ENCODE peak calls at places on chromosomes 2 and 18, in six cellular contexts. One of them, this sample, is unnamed.

GRCh38 chr2:141586985-141587384 is 543.8 kb downstream of the LRP1B start:
- DNase-seq in AG04450: no peak
- DNase-seq in Calu3: no peak
- DNase-seq in endothelial cell: no peak
- DNase-seq in fibroblast of lung: no peak
- DNase-seq in epithelial cell of esophagus: no peak
- DNase-seq in this sample: no peak

GRCh38 chr18:7202119-7202680 is 28.7 kb upstream of the LRRC30 start:
- DNase-seq in AG04450: no peak
- DNase-seq in Calu3: no peak
- DNase-seq in endothelial cell: no peak
- DNase-seq in fibroblast of lung: no peak
- DNase-seq in epithelial cell of esophagus: no peak
- DNase-seq in this sample: no peak

GRCh38 chr2:19219060-19219459 is 139.4 kb downstream of the OSR1 start:
- DNase-seq in AG04450: no peak
- DNase-seq in Calu3: no peak
- DNase-seq in endothelial cell: no peak
- DNase-seq in fibroblast of lung: peak; percentile 34
- DNase-seq in epithelial cell of esophagus: no peak
- DNase-seq in this sample: no peak

GRCh38 chr18:44411277-44411900 is 269.3 kb upstream of the SETBP1 start:
- DNase-seq in AG04450: no peak
- DNase-seq in Calu3: no peak
- DNase-seq in endothelial cell: no peak
- DNase-seq in fibroblast of lung: peak; percentile 1
- DNase-seq in epithelial cell of esophagus: peak; percentile 43
- DNase-seq in this sample: no peak

GRCh38 chr2:57842531-57842930 is 204.1 kb upstream of the VRK2 start:
- DNase-seq in AG04450: no peak
- DNase-seq in Calu3: no peak
- DNase-seq in endothelial cell: no peak
- DNase-seq in fibroblast of lung: peak; percentile 78
- DNase-seq in epithelial cell of esophagus: peak; percentile 43
- DNase-seq in this sample: peak; percentile 13

GRCh38 chr2:26284132-26284531 is 39.4 kb downstream of the HADHB start:
- DNase-seq in AG04450: no peak
- DNase-seq in Calu3: no peak
- DNase-seq in endothelial cell: no peak
- DNase-seq in fibroblast of lung: peak; percentile 70
- DNase-seq in epithelial cell of esophagus: peak; percentile 84
- DNase-seq in this sample: no peak

GRCh38 chr2:237895544-237896506 is 36.4 kb downstream of the RAMP1 start:
- DNase-seq in AG04450: no peak
- DNase-seq in Calu3: no peak
- DNase-seq in endothelial cell: no peak
- DNase-seq in fibroblast of lung: peak; percentile 40
- DNase-seq in epithelial cell of esophagus: peak; percentile 81
- DNase-seq in this sample: no peak

GRCh38 chr2:55901322-55901721 is 22.3 kb downstream of the EFEMP1 start:
- DNase-seq in AG04450: no peak
- DNase-seq in Calu3: no peak
- DNase-seq in endothelial cell: no peak
- DNase-seq in fibroblast of lung: peak; percentile 84
- DNase-seq in epithelial cell of esophagus: peak; percentile 71
- DNase-seq in this sample: no peak

GRCh38 chr18:23143059-23143831 is 8.0 kb downstream of the CABLES1 start:
- DNase-seq in AG04450: no peak
- DNase-seq in Calu3: peak; percentile 29
- DNase-seq in endothelial cell: no peak
- DNase-seq in fibroblast of lung: no peak
- DNase-seq in epithelial cell of esophagus: peak; percentile 83
- DNase-seq in this sample: no peak

GRCh38 chr2:37326285-37326684 is 1.7 kb upstream of the PRKD3 start:
- DNase-seq in AG04450: peak; percentile 51
- DNase-seq in Calu3: no peak
- DNase-seq in endothelial cell: no peak
- DNase-seq in fibroblast of lung: peak; percentile 71
- DNase-seq in epithelial cell of esophagus: peak; percentile 62
- DNase-seq in this sample: peak; percentile 59

GRCh38 chr2:40325111-40325510 is 126.8 kb downstream of the SLC8A1 start:
- DNase-seq in AG04450: no peak
- DNase-seq in Calu3: no peak
- DNase-seq in endothelial cell: no peak
- DNase-seq in fibroblast of lung: peak; percentile 39
- DNase-seq in epithelial cell of esophagus: no peak
- DNase-seq in this sample: no peak

GRCh38 chr2:152355411-152355831 is 20.4 kb downstream of the FMNL2 start:
- DNase-seq in AG04450: no peak
- DNase-seq in Calu3: no peak
- DNase-seq in endothelial cell: no peak
- DNase-seq in fibroblast of lung: no peak
- DNase-seq in epithelial cell of esophagus: no peak
- DNase-seq in this sample: no peak

GRCh38 chr2:18706001-18706400 is 116.6 kb upstream of the NT5C1B start:
- DNase-seq in AG04450: no peak
- DNase-seq in Calu3: no peak
- DNase-seq in endothelial cell: no peak
- DNase-seq in fibroblast of lung: no peak
- DNase-seq in epithelial cell of esophagus: no peak
- DNase-seq in this sample: no peak

GRCh38 chr2:22826658-22827165 is 558.3 kb upstream of the KLHL29 start:
- DNase-seq in AG04450: no peak
- DNase-seq in Calu3: no peak
- DNase-seq in endothelial cell: no peak
- DNase-seq in fibroblast of lung: no peak
- DNase-seq in epithelial cell of esophagus: no peak
- DNase-seq in this sample: no peak

GRCh38 chr2:217523246-217523645 is 479.5 kb downstream of the TNS1 start:
- DNase-seq in AG04450: no peak
- DNase-seq in Calu3: no peak
- DNase-seq in endothelial cell: no peak
- DNase-seq in fibroblast of lung: no peak
- DNase-seq in epithelial cell of esophagus: no peak
- DNase-seq in this sample: no peak

GRCh38 chr2:37997629-37998028 is 72.5 kb downstream of the RMDN2 start:
- DNase-seq in AG04450: no peak
- DNase-seq in Calu3: no peak
- DNase-seq in endothelial cell: no peak
- DNase-seq in fibroblast of lung: peak; percentile 16
- DNase-seq in epithelial cell of esophagus: peak; percentile 61
- DNase-seq in this sample: no peak

GRCh38 chr2:72863046-72863445 is 24.2 kb upstream of the SPR start:
- DNase-seq in AG04450: no peak
- DNase-seq in Calu3: no peak
- DNase-seq in endothelial cell: no peak
- DNase-seq in fibroblast of lung: no peak
- DNase-seq in epithelial cell of esophagus: no peak
- DNase-seq in this sample: no peak

GRCh38 chr2:108605947-108606346 is 71.7 kb downstream of the LIMS1 start:
- DNase-seq in AG04450: no peak
- DNase-seq in Calu3: no peak
- DNase-seq in endothelial cell: no peak
- DNase-seq in fibroblast of lung: no peak
- DNase-seq in epithelial cell of esophagus: no peak
- DNase-seq in this sample: no peak

GRCh38 chr2:174704647-174705046 is 59.6 kb downstream of the CHRNA1 start:
- DNase-seq in AG04450: no peak
- DNase-seq in Calu3: no peak
- DNase-seq in endothelial cell: no peak
- DNase-seq in fibroblast of lung: no peak
- DNase-seq in epithelial cell of esophagus: no peak
- DNase-seq in this sample: no peak

GRCh38 chr2:239286901-239287300 is 113.9 kb downstream of the HDAC4 start:
- DNase-seq in AG04450: no peak
- DNase-seq in Calu3: no peak
- DNase-seq in endothelial cell: no peak
- DNase-seq in fibroblast of lung: no peak
- DNase-seq in epithelial cell of esophagus: no peak
- DNase-seq in this sample: no peak

GRCh38 chr2:189347540-189347939 is 93.7 kb upstream of the WDR75 start:
- DNase-seq in AG04450: peak; percentile 88
- DNase-seq in Calu3: peak; percentile 21
- DNase-seq in endothelial cell: no peak
- DNase-seq in fibroblast of lung: peak; percentile 97
- DNase-seq in epithelial cell of esophagus: peak; percentile 89
- DNase-seq in this sample: peak; percentile 92

GRCh38 chr18:57660961-57661360 is 39.3 kb upstream of the NARS1 start:
- DNase-seq in AG04450: peak; percentile 54
- DNase-seq in Calu3: no peak
- DNase-seq in endothelial cell: no peak
- DNase-seq in fibroblast of lung: peak; percentile 80
- DNase-seq in epithelial cell of esophagus: no peak
- DNase-seq in this sample: peak; percentile 51

GRCh38 chr2:3620834-3621233 is 25.9 kb downstream of the COLEC11 start:
- DNase-seq in AG04450: no peak
- DNase-seq in Calu3: no peak
- DNase-seq in endothelial cell: no peak
- DNase-seq in fibroblast of lung: peak; percentile 42
- DNase-seq in epithelial cell of esophagus: peak; percentile 86
- DNase-seq in this sample: no peak

DNA sequence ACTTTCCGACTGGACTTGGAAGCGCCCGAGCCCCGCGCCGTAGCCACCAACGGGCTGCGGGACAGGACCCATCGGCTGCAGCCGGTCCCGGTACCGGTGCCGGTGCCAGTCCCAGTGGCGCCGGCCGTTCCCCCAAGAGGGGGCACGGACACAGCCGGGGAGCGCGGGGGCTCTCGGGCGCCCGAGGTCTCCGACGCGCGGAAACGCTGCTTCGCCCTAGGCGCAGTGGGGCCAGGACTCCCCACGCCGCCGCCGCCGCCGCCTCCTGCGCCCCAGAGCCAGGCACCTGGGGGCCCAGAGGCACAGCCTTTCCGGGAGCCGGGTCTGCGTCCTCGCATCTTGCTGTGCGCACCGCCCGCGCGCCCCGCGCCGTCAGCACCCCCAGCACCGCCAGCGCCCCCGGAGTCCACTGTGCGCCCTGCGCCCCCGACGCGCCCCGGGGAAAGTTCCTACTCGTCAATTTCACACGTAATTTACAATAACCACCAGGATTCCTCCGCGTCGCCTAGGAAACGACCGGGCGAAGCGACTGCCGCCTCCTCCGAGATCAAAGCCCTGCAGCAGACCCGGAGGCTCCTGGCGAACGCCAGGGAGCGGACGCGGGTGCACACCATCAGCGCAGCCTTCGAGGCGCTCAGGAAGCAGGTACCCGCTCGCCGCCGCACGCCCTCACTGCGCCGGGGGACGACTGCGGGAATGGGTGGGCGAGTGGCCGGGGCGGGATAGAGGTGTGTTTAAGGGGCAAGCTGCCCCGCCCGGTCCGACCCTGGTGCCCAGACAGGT is 713 bp downstream of the ATOH8 start:
- DNase-seq in AG04450: no peak
- DNase-seq in Calu3: peak; percentile 30
- DNase-seq in endothelial cell: peak; percentile 56
- DNase-seq in fibroblast of lung: peak; percentile 63
- DNase-seq in epithelial cell of esophagus: peak; percentile 21
- DNase-seq in this sample: no peak
- TF ChIP-seq CTCF in AG04450: peak; percentile 26
- TF ChIP-seq CTCF in Calu3: no peak
- TF ChIP-seq CTCF in endothelial cell: no peak
- TF ChIP-seq CTCF in fibroblast of lung: no peak
- TF ChIP-seq CTCF in epithelial cell of esophagus: no peak
- TF ChIP-seq CTCF in this sample: peak; percentile 10

GRCh38 chr2:68362069-68362468 is 3.0 kb upstream of the PLEK start:
- DNase-seq in AG04450: no peak
- DNase-seq in Calu3: peak; percentile 72
- DNase-seq in endothelial cell: peak; percentile 70
- DNase-seq in fibroblast of lung: peak; percentile 31
- DNase-seq in epithelial cell of esophagus: peak; percentile 73
- DNase-seq in this sample: peak; percentile 14

GRCh38 chr2:68357608-68358337 is 7.3 kb upstream of the PLEK start:
- DNase-seq in AG04450: peak; percentile 18
- DNase-seq in Calu3: peak; percentile 35
- DNase-seq in endothelial cell: peak; percentile 57
- DNase-seq in fibroblast of lung: peak; percentile 21
- DNase-seq in epithelial cell of esophagus: peak; percentile 74
- DNase-seq in this sample: peak; percentile 38

GRCh38 chr2:68356599-68357239 is 8.4 kb upstream of the PLEK start:
- DNase-seq in AG04450: no peak
- DNase-seq in Calu3: no peak
- DNase-seq in endothelial cell: no peak
- DNase-seq in fibroblast of lung: no peak
- DNase-seq in epithelial cell of esophagus: no peak
- DNase-seq in this sample: no peak

GRCh38 chr2:68362749-68363148 is 2.3 kb upstream of the PLEK start:
- DNase-seq in AG04450: no peak
- DNase-seq in Calu3: no peak
- DNase-seq in endothelial cell: no peak
- DNase-seq in fibroblast of lung: no peak
- DNase-seq in epithelial cell of esophagus: no peak
- DNase-seq in this sample: no peak

DNA sequence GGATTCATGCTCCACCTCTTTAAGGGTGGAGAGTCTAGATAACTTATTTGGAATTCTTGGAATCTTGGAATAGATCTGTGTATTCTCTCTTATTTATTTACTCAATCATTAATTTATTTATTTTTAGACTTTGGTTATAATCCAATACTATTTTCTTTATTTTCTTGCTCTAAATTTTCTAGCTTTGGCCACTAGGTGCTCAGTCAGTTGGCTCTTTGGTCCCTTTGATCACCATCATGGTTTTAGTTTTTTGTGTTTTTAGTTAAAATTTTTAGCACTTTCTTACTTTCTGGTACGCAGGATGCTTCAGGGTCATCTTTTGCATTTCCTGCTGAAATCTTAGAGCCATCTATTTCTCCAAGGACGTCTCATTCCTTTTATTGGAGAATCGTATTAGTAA is 5.2 kb upstream of the PLEK start:
- DNase-seq in AG04450: no peak
- DNase-seq in Calu3: no peak
- DNase-seq in endothelial cell: no peak
- DNase-seq in fibroblast of lung: no peak
- DNase-seq in epithelial cell of esophagus: no peak
- DNase-seq in this sample: no peak
- TF ChIP-seq CTCF in AG04450: peak; percentile 21
- TF ChIP-seq CTCF in Calu3: no peak
- TF ChIP-seq CTCF in endothelial cell: peak; percentile 51
- TF ChIP-seq CTCF in fibroblast of lung: peak; percentile 8
- TF ChIP-seq CTCF in epithelial cell of esophagus: no peak
- TF ChIP-seq CTCF in this sample: peak; percentile 24

GRCh38 chr2:127107622-127107999 is 657 bp upstream of the BIN1 start:
- DNase-seq in AG04450: no peak
- DNase-seq in Calu3: peak; percentile 37
- DNase-seq in endothelial cell: no peak
- DNase-seq in fibroblast of lung: peak; percentile 43
- DNase-seq in epithelial cell of esophagus: peak; percentile 52
- DNase-seq in this sample: no peak
- TF ChIP-seq CTCF in AG04450: peak; percentile 20
- TF ChIP-seq CTCF in Calu3: peak; percentile 42
- TF ChIP-seq CTCF in endothelial cell: peak; percentile 51
- TF ChIP-seq CTCF in fibroblast of lung: no peak
- TF ChIP-seq CTCF in epithelial cell of esophagus: peak; percentile 5
- TF ChIP-seq CTCF in this sample: peak; percentile 15

DNA sequence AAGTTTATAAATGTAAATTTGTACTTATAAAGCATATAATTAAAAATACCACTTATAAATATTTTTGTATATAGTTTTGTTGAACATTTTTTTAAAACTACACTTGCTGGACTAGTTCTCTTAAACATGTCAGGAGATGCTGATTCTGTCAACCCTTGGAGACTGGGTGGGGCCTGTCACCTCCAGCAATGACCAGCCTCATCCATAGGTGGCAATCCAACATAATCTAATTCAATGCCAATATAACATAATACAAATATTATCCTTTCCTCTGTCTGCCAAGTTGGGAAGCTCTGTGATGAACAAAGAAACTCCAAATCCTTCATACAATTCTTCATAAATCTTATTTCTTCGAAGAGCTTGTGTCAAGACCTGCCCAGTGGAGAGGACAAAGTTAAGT is 140.4 kb downstream of the RBMS1 start:
- DNase-seq in AG04450: no peak
- DNase-seq in Calu3: peak; percentile 24
- DNase-seq in endothelial cell: no peak
- DNase-seq in fibroblast of lung: no peak
- DNase-seq in epithelial cell of esophagus: peak; percentile 54
- DNase-seq in this sample: no peak
- TF ChIP-seq CTCF in AG04450: no peak
- TF ChIP-seq CTCF in Calu3: peak; percentile 36
- TF ChIP-seq CTCF in endothelial cell: no peak
- TF ChIP-seq CTCF in fibroblast of lung: no peak
- TF ChIP-seq CTCF in epithelial cell of esophagus: peak; percentile 47
- TF ChIP-seq CTCF in this sample: no peak

This sample was measured in AG09309.